ENCODE peak calls at places on chromosomes 6 and 20, in seven cellular contexts. D is left cardiac atrium, K is Calu3, Q is NCI-H1694, W is tibial artery, V is AG08396, U is HEK293T. N is an unnamed sample.

GRCh38 chr6:40753939-40754448 is 166.8 kb upstream of the LRFN2 start:
- DNase-seq in W (no peak), V (no peak), Q (no peak), K (no peak), D (no peak), U (no peak), N (no peak)

GRCh38 chr6:85644374-85644762 is 1.7 kb upstream of the SYNCRIP start:
- DNase-seq in W (no peak), D (no peak), Q (no peak), K (no peak), V (no peak), U (no peak), N (no peak)

GRCh38 chr6:39812853-39813533 is 20.8 kb downstream of the DAAM2 start:
- DNase-seq in Q (no peak), D (no peak), K (no peak), U (no peak), W (no peak), V (peak; percentile 31), N (no peak)

GRCh38 chr6:99412065-99412464 is 13.0 kb downstream of the PNISR start:
- DNase-seq in Q (no peak), U (no peak), K (no peak), V (no peak), D (no peak), W (no peak), N (no peak)

GRCh38 chr6:49001856-49002255 is 461.2 kb downstream of the MMUT start:
- DNase-seq in K (no peak), V (no peak), U (no peak), W (no peak), D (no peak), Q (no peak), N (no peak)

GRCh38 chr6:158969148-158969547 is 30.9 kb downstream of the RSPH3 start:
- DNase-seq in V (no peak), K (no peak), U (no peak), W (no peak), D (no peak), Q (no peak), N (no peak)

GRCh38 chr6:112188906-112189305 is 65.5 kb downstream of the LAMA4 start:
- DNase-seq in Q (no peak), U (peak; percentile 48), D (no peak), V (no peak), K (no peak), W (no peak), N (no peak)

GRCh38 chr6:38803129-38803528 is 88.0 kb downstream of the DNAH8 start:
- DNase-seq in D (no peak), K (no peak), W (no peak), V (no peak), U (no peak), Q (no peak), N (no peak)

GRCh38 chr6:47084530-47084929 is 42.4 kb upstream of the ADGRF1 start:
- DNase-seq in Q (no peak), W (no peak), D (no peak), K (no peak), U (no peak), V (no peak), N (no peak)

GRCh38 chr6:39834278-39834677 is 42.1 kb downstream of the DAAM2 start:
- DNase-seq in W (no peak), K (no peak), D (no peak), V (no peak), U (no peak), Q (no peak), N (no peak)

GRCh38 chr6:119289651-119290050 is 59.9 kb downstream of the MAN1A1 start:
- DNase-seq in D (no peak), V (no peak), W (no peak), K (no peak), Q (no peak), U (no peak), N (no peak)

GRCh38 chr6:95589826-95590570 is 12.7 kb downstream of the MANEA start:
- DNase-seq in D (no peak), K (no peak), Q (no peak), V (no peak), U (no peak), W (no peak), N (no peak)

GRCh38 chr6:162177733-162178132 is 549.8 kb downstream of the PRKN start:
- DNase-seq in U (peak; percentile 14), K (no peak), V (no peak), Q (no peak), W (no peak), D (no peak), N (no peak)

GRCh38 chr6:12051861-12052368 is 39.8 kb downstream of the HIVEP1 start:
- DNase-seq in D (no peak), W (no peak), K (no peak), V (peak; percentile 21), U (no peak), Q (no peak), N (peak; percentile 76)

GRCh38 chr6:25603251-25603650 is 48.8 kb upstream of the SCGN start:
- DNase-seq in K (no peak), V (no peak), Q (no peak), D (no peak), U (no peak), W (no peak), N (no peak)

GRCh38 chr6:67328269-67328668 is 1306.8 kb upstream of the ADGRB3 start:
- DNase-seq in K (no peak), Q (no peak), U (no peak), V (no peak), W (no peak), D (no peak), N (no peak)

GRCh38 chr6:93992976-93993375 is 573.6 kb upstream of the EPHA7 start:
- DNase-seq in Q (no peak), W (no peak), U (no peak), D (no peak), K (no peak), V (no peak), N (no peak)

GRCh38 chr6:145506554-145506953 is 228.8 kb downstream of the EPM2A start:
- DNase-seq in Q (no peak), W (no peak), K (no peak), V (no peak), D (peak; percentile 20), U (no peak), N (no peak)

GRCh38 chr20:25389381-25389857 is 1.2 kb downstream of the ABHD12 start:
- DNase-seq in U (peak; percentile 15), W (no peak), Q (no peak), K (no peak), D (no peak), V (peak; percentile 39), N (no peak)

GRCh38 chr6:170206931-170207431 is 83.9 kb downstream of the DLL1 start:
- DNase-seq in K (no peak), Q (no peak), V (no peak), W (peak; percentile 46), D (no peak), U (no peak), N (no peak)

GRCh38 chr6:128515550-128516513 is 4.6 kb downstream of the PTPRK start:
- DNase-seq in Q (no peak), U (no peak), D (no peak), V (no peak), W (no peak), K (no peak), N (no peak)

GRCh38 chr6:36033935-36034334 is 6.3 kb downstream of the MAPK14 start:
- DNase-seq in V (no peak), W (no peak), K (no peak), Q (no peak), D (no peak), U (no peak), N (peak; percentile 63)

GRCh38 chr20:63943808-63944077 is 12.5 kb downstream of the UCKL1 start:
- DNase-seq in V (no peak), W (no peak), Q (no peak), D (no peak), K (no peak), U (no peak), N (no peak)